ENCODE peak calls at places on chromosomes 5 and 9, in nine cellular contexts. Q is sigmoid colon, E is HCT116, P is IMR-90, O is H1, T is heart left ventricle, S is suprapubic skin, U is right lobe of liver, I is breast epithelium. K is an unnamed sample. For H3K36me3, the result is how much of the 10 kb centered on the place peaks cover.

GRCh38 chr5:108295588-108296368 is 86.1 kb downstream of the FBXL17 start:
- DNase-seq in O (no peak), I (no peak), E (no peak), U (no peak), P (peak), S (no peak), T (no peak), Q (no peak), K (no peak)

GRCh38 chr9:116585896-116586295 is 101.2 kb upstream of the TRIM32 start:
- DNase-seq in O (no peak), Q (no peak), P (no peak), T (no peak), I (no peak), S (no peak), E (no peak), U (no peak), K (no peak)

GRCh38 chr9:122218885-122219855 is 9.6 kb downstream of the LHX6 start:
- DNase-seq in E (no peak), S (no peak), P (peak), U (no peak), I (no peak), T (no peak), Q (no peak), O (no peak), K (no peak)

GRCh38 chr5:52007230-52007858 is 624.1 kb downstream of the ISL1 start:
- DNase-seq in P (peak), S (no peak), Q (no peak), I (no peak), U (no peak), O (no peak), E (peak), T (no peak), K (no peak)

GRCh38 chr5:167063788-167064187 is 1227.7 kb upstream of the WWC1 start:
- DNase-seq in S (no peak), U (no peak), T (no peak), P (no peak), O (no peak), Q (no peak), E (no peak), I (no peak), K (no peak)

GRCh38 chr5:16552666-16553343 is 64.0 kb downstream of the RETREG1 start:
- DNase-seq in O (peak), I (peak), E (peak), P (peak), U (peak), S (no peak), Q (peak), T (peak), K (peak)

GRCh38 chr9:137128158-137129088 is 10.5 kb upstream of the GRIN1 start:
- DNase-seq in T (no peak), U (no peak), Q (no peak), S (no peak), P (no peak), I (no peak), E (no peak), O (no peak), K (no peak)

GRCh38 chr9:117073539-117074336 is 341.1 kb downstream of the ASTN2 start:
- DNase-seq in S (no peak), E (no peak), O (peak), P (no peak), I (peak), U (no peak), Q (no peak), T (no peak), K (no peak)

GRCh38 chr5:160237571-160238093 is 8.3 kb downstream of the FABP6 start:
- DNase-seq in E (no peak), I (no peak), O (no peak), S (no peak), T (no peak), P (no peak), U (no peak), Q (no peak), K (no peak)

GRCh38 chr9:37210737-37211523 is 90.6 kb downstream of the ZCCHC7 start:
- DNase-seq in E (no peak), O (no peak), P (peak), U (no peak), I (no peak), Q (no peak), T (no peak), S (no peak), K (no peak)

GRCh38 chr5:10323588-10324488 is 16.1 kb upstream of the CMBL start:
- DNase-seq in P (peak), E (no peak), S (no peak), O (no peak), I (no peak), U (no peak), T (no peak), Q (no peak), K (no peak)

GRCh38 chr5:17359451-17359965 is 138.5 kb upstream of the TAF11L2 start:
- DNase-seq in O (no peak), P (peak), E (no peak), T (no peak), Q (no peak), S (no peak), U (no peak), I (no peak), K (no peak)

GRCh38 chr9:115888131-115888530 is 265.5 kb upstream of the PAPPA start:
- DNase-seq in O (no peak), Q (no peak), S (no peak), U (no peak), E (no peak), T (no peak), I (no peak), P (no peak), K (no peak)

GRCh38 chr5:155408465-155408864 is 394.9 kb downstream of the KIF4B start:
- DNase-seq in O (no peak), I (no peak), T (no peak), U (no peak), E (no peak), Q (no peak), S (no peak), P (no peak), K (no peak)

GRCh38 chr5:133824661-133825254 is 143.7 kb downstream of the C5orf15 start:
- DNase-seq in P (no peak), U (peak), S (peak), E (no peak), T (no peak), Q (no peak), O (no peak), I (no peak), K (no peak)

GRCh38 chr5:116486588-116486987 is 88.0 kb downstream of the SEMA6A start:
- DNase-seq in U (no peak), S (no peak), O (no peak), P (no peak), E (no peak), T (no peak), I (no peak), Q (no peak), K (no peak)

GRCh38 chr5:34717426-34718327 is 61.5 kb downstream of the RAI14 start:
- DNase-seq in P (peak), U (no peak), T (no peak), E (no peak), O (peak), Q (no peak), I (no peak), S (no peak), K (no peak)

GRCh38 chr5:19564036-19564435 is 424.0 kb downstream of the CDH18 start:
- DNase-seq in P (no peak), T (no peak), O (no peak), U (no peak), Q (no peak), I (no peak), S (no peak), E (no peak), K (no peak)

GRCh38 chr9:99579964-99580363 is 241.7 kb upstream of the NR4A3 start:
- DNase-seq in P (no peak), I (no peak), O (no peak), S (no peak), T (no peak), Q (no peak), E (no peak), U (no peak), K (no peak)

GRCh38 chr9:124311283-124311682 is 53.5 kb downstream of the NEK6 start:
- DNase-seq in Q (no peak), S (no peak), P (no peak), U (no peak), I (no peak), O (no peak), T (no peak), E (no peak), K (no peak)
- H3K36me3 ChIP-seq in Q (half or more), S (half or more), P (half or more), U (under half), I (under half), O (under half), T (half or more), E (under half), K (under half)

GRCh38 chr9:38488156-38488698 is 64.0 kb upstream of the IGFBPL1 start:
- DNase-seq in T (no peak), S (no peak), P (no peak), E (no peak), I (no peak), Q (no peak), O (no peak), U (no peak), K (no peak)

GRCh38 chr9:38482918-38483592 is 58.8 kb upstream of the IGFBPL1 start:
- DNase-seq in U (no peak), S (no peak), O (no peak), E (no peak), P (no peak), Q (no peak), I (no peak), T (no peak), K (no peak)

GRCh38 chr9:38486837-38487236 is 62.6 kb upstream of the IGFBPL1 start:
- DNase-seq in U (no peak), S (no peak), P (no peak), E (no peak), T (no peak), O (no peak), Q (no peak), I (no peak), K (no peak)

GRCh38 chr9:38486056-38486455 is 61.8 kb upstream of the IGFBPL1 start:
- DNase-seq in P (no peak), I (no peak), U (no peak), S (no peak), O (no peak), E (no peak), Q (no peak), T (no peak), K (no peak)

GRCh38 chr9:38484076-38484637 is 59.9 kb upstream of the IGFBPL1 start:
- DNase-seq in I (no peak), Q (no peak), O (no peak), S (no peak), E (no peak), P (no peak), U (no peak), T (no peak), K (no peak)
- H3K27ac ChIP-seq in I (no peak), Q (no peak), O (peak), S (no peak), E (no peak), P (no peak), U (no peak), T (no peak), K (no peak)

GRCh38 chr5:6439588-6440550 is 8.8 kb upstream of the UBE2QL1 start:
- DNase-seq in U (no peak), T (no peak), Q (no peak), P (no peak), E (no peak), O (no peak), S (no peak), I (no peak), K (no peak)
- TF ChIP-seq POLR2A in U (no peak), T (no peak), Q (no peak), P (no peak), E (no peak), O (no peak), S (no peak), I (no peak), K (no peak)

GRCh38 chr5:173645437-173645807 is 29.0 kb upstream of the BOD1 start:
- DNase-seq in P (peak), S (peak), Q (no peak), O (peak), U (no peak), E (no peak), I (no peak), T (no peak), K (no peak)
- H3K36me3 ChIP-seq in P (under half), S (under half), Q (under half), O (under half), U (under half), E (under half), I (under half), T (under half), K (under half)

GRCh38 chr9:12776775-12777055 is 1.9 kb downstream of the LURAP1L start:
- DNase-seq in U (no peak), Q (no peak), E (no peak), O (no peak), P (peak), I (no peak), T (no peak), S (no peak), K (no peak)
- H3K27ac ChIP-seq in U (peak), Q (peak), E (peak), O (no peak), P (peak), I (peak), T (peak), S (peak), K (peak)

GRCh38 chr5:100900142-100900795 is 2.8 kb downstream of the ST8SIA4 start:
- DNase-seq in P (no peak), T (peak), E (no peak), U (peak), Q (peak), S (peak), O (no peak), I (no peak), K (peak)
- TF ChIP-seq POLR2A in P (no peak), T (no peak), E (no peak), U (no peak), Q (no peak), S (no peak), O (no peak), I (no peak), K (peak)

GRCh38 chr5:124157320-124157719 is 589.1 kb downstream of the ZNF608 start:
- DNase-seq in Q (no peak), U (no peak), P (no peak), I (no peak), O (no peak), T (no peak), S (no peak), E (no peak), K (no peak)
- H3K36me3 ChIP-seq in Q (under half), U (under half), P (under half), I (under half), O (under half), T (under half), S (under half), E (under half), K (under half)

GRCh38 chr5:172770374-172770674 is 671 bp downstream of the DUSP1 start:
- DNase-seq in U (no peak), S (no peak), T (no peak), O (no peak), Q (no peak), I (no peak), P (no peak), E (no peak), K (no peak)

GRCh38 chr5:172769324-172769597 is 1.7 kb downstream of the DUSP1 start:
- DNase-seq in S (no peak), T (no peak), Q (no peak), U (no peak), O (no peak), P (no peak), I (no peak), E (no peak), K (no peak)

GRCh38 chr5:172769598-172770373 is 1.2 kb downstream of the DUSP1 start:
- DNase-seq in P (peak), E (no peak), T (peak), U (no peak), O (no peak), I (no peak), Q (peak), S (no peak), K (no peak)

GRCh38 chr5:172768098-172768572 is 2.9 kb downstream of the DUSP1 start:
- DNase-seq in Q (no peak), E (no peak), I (no peak), S (no peak), P (no peak), O (no peak), T (no peak), U (no peak), K (no peak)

GRCh38 chr5:172768573-172769323 is 2.2 kb downstream of the DUSP1 start:
- DNase-seq in O (no peak), P (peak), Q (no peak), U (no peak), I (peak), T (no peak), E (no peak), S (no peak), K (no peak)
- H3K27ac ChIP-seq in O (no peak), P (peak), Q (peak), U (peak), I (peak), T (peak), E (no peak), S (peak), K (peak)

GRCh38 chr5:124661317-124662141 is 84.9 kb downstream of the ZNF608 start:
- DNase-seq in Q (no peak), I (no peak), U (no peak), O (peak), E (peak), S (no peak), P (peak), T (no peak), K (no peak)
- TF ChIP-seq POLR2A in Q (no peak), I (no peak), U (no peak), O (no peak), E (no peak), S (no peak), P (no peak), T (no peak), K (no peak)